ENCODE peak calls at places on chromosome 6, in ten cellular contexts. B, K, V, X, F, Z, A, N, T and H are unnamed samples.
A peak's percentile ranks its signal among the peaks of the same experiment; 100 is the strongest.

GRCh38 chr6:54846857-54847721 is 518 bp downstream of the FAM83B start:
- DNase-seq in K (no peak), V (no peak), A (no peak), T (no peak), N (no peak), B (no peak), F (no peak), Z (no peak), X (no peak), H (no peak)

GRCh38 chr6:98657764-98658163 is 176.6 kb upstream of the POU3F2 start:
- DNase-seq in X (no peak), K (no peak), N (no peak), V (peak; percentile 36), Z (no peak), B (no peak), F (peak; percentile 20), A (no peak), T (no peak), H (no peak)

GRCh38 chr6:166435574-166435973 is 52.8 kb upstream of the MPC1 start:
- DNase-seq in N (no peak), B (no peak), V (no peak), Z (no peak), T (no peak), A (peak; percentile 31), X (no peak), F (peak; percentile 69), K (no peak), H (no peak)

GRCh38 chr6:29759457-29759856 is 36.2 kb downstream of the HLA-F start:
- DNase-seq in Z (no peak), T (no peak), N (no peak), V (no peak), B (no peak), F (no peak), A (no peak), K (no peak), X (no peak), H (no peak)

GRCh38 chr6:122035193-122035592 is 364.3 kb upstream of the HSF2 start:
- DNase-seq in A (no peak), N (no peak), X (no peak), B (no peak), F (no peak), V (peak; percentile 6), Z (no peak), T (no peak), K (no peak), H (no peak)

GRCh38 chr6:126015869-126016268 is 29.5 kb downstream of the TRMT11 start:
- DNase-seq in K (no peak), A (no peak), X (no peak), T (no peak), F (no peak), V (no peak), N (no peak), B (no peak), Z (no peak), H (no peak)

GRCh38 chr6:110255356-110255755 is 75.1 kb downstream of the CDC40 start:
- DNase-seq in V (peak; percentile 33), T (peak; percentile 18), K (no peak), B (no peak), Z (peak; percentile 18), N (no peak), A (no peak), X (no peak), F (no peak), H (no peak)

GRCh38 chr6:82246802-82247633 is 526 bp downstream of the IBTK start:
- DNase-seq in X (peak; percentile 80), T (peak; percentile 64), N (peak; percentile 79), A (peak; percentile 41), B (peak; percentile 71), F (peak; percentile 58), V (peak; percentile 44), Z (no peak), K (no peak), H (peak; percentile 60)

GRCh38 chr6:167575201-167575696 is 250.4 kb downstream of the TTLL2 start:
- DNase-seq in B (peak; percentile 54), X (no peak), V (no peak), K (no peak), A (no peak), N (no peak), Z (peak; percentile 43), T (no peak), F (no peak), H (no peak)
- H3K4me1 ChIP-seq in B (peaks cover 7% of the 10 kb centered on the region), X (peaks cover 4% of the 10 kb centered on the region), V (no peaks in the 10 kb centered on the region), K (no peaks in the 10 kb centered on the region), A (no peaks in the 10 kb centered on the region), N (peaks cover 4% of the 10 kb centered on the region), Z (peaks cover 13% of the 10 kb centered on the region), T (peaks cover 22% of the 10 kb centered on the region), F (no peaks in the 10 kb centered on the region), H (no peaks in the 10 kb centered on the region)

GRCh38 chr6:75210885-75211739 is 5.3 kb upstream of the COL12A1 start:
- DNase-seq in V (peak; percentile 85), Z (peak; percentile 28), X (peak; percentile 69), T (peak; percentile 31), A (peak; percentile 54), F (peak; percentile 57), K (no peak), B (no peak), N (no peak), H (no peak)

GRCh38 chr6:75211920-75212590 is 6.2 kb upstream of the COL12A1 start:
- DNase-seq in K (no peak), X (no peak), V (no peak), A (no peak), Z (no peak), B (no peak), N (no peak), F (no peak), T (no peak), H (no peak)

GRCh38 chr6:75215291-75215690 is 9.4 kb upstream of the COL12A1 start:
- DNase-seq in N (no peak), K (no peak), X (no peak), Z (no peak), A (no peak), T (no peak), F (no peak), B (no peak), V (no peak), H (no peak)

GRCh38 chr6:75213112-75213511 is 7.3 kb upstream of the COL12A1 start:
- DNase-seq in K (no peak), X (no peak), N (no peak), A (no peak), V (no peak), T (no peak), Z (no peak), F (no peak), B (no peak), H (no peak)

DNA sequence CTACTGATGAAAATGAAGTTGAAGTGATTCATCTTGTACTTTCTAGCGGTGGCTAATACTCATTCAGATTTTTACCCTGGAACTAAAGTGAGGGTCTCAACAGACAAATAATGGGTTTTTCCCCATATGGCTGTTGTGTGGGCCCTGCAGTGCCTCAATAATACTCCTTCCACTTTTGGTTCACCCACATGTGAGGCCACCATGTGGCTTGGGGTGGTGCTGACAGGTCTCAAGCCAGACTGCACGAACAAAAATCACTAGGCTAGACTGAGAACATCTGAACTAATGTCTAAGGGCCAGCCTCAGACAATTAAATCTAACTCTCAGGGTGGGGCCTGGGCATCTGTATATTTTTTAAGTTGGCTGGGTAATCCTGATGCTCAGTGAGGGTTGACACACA is 7.9 kb upstream of the COL12A1 start:
- DNase-seq in Z (no peak), T (no peak), K (no peak), X (no peak), N (no peak), V (no peak), B (no peak), A (no peak), F (no peak), H (no peak)
- TF ChIP-seq CTCF in Z (no peak), T (no peak), K (peak; percentile 26), X (no peak), N (no peak), V (no peak), B (no peak), A (no peak), F (no peak), H (no peak)

DNA sequence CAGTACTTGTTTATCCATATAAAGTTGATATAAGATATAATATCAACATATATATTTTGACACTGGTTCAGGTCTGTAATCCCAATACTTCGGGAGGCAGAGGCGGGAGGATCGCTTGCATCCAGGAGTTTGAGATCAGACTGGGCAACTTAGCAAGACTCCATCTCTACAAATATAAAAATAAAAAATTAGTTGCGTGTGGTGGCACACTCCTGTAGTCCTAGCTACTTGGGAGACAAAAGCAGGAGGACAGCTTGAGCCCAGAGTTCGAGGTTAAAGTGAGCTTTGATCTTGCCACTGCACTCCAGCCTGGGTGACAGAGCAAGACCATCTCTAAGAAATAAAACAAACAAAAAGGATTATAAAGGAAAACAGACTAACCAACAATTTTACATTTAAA is 8.9 kb upstream of the KATNA1 start:
- DNase-seq in T (no peak), Z (no peak), X (no peak), F (no peak), A (no peak), N (no peak), K (no peak), V (no peak), B (no peak), H (no peak)
- H3K4me3 ChIP-seq in T (no peak overlapping the region), Z (no peak overlapping the region), X (no peak overlapping the region), F (no peak overlapping the region), A (no peak overlapping the region), N (no peak overlapping the region), K (no peak overlapping the region), V (no peak overlapping the region), B (no peak overlapping the region), H (no peak overlapping the region)

GRCh38 chr6:157812425-157813171 is 10.4 kb upstream of the SNX9 start:
- DNase-seq in K (no peak), N (no peak), T (no peak), V (no peak), B (no peak), Z (no peak), F (no peak), X (no peak), A (no peak), H (no peak)

GRCh38 chr6:157811137-157811475 is 11.9 kb upstream of the SNX9 start:
- DNase-seq in F (no peak), V (no peak), Z (no peak), B (no peak), K (no peak), A (no peak), X (no peak), N (no peak), T (no peak), H (no peak)

GRCh38 chr6:157813191-157813590 is 9.9 kb upstream of the SNX9 start:
- DNase-seq in A (no peak), X (no peak), F (peak; percentile 80), K (no peak), T (peak; percentile 52), B (no peak), Z (peak; percentile 46), V (peak; percentile 64), N (no peak), H (no peak)

GRCh38 chr6:157809613-157810012 is 13.4 kb upstream of the SNX9 start:
- DNase-seq in K (no peak), X (no peak), Z (no peak), A (no peak), T (no peak), V (no peak), B (no peak), F (no peak), N (no peak), H (no peak)

DNA sequence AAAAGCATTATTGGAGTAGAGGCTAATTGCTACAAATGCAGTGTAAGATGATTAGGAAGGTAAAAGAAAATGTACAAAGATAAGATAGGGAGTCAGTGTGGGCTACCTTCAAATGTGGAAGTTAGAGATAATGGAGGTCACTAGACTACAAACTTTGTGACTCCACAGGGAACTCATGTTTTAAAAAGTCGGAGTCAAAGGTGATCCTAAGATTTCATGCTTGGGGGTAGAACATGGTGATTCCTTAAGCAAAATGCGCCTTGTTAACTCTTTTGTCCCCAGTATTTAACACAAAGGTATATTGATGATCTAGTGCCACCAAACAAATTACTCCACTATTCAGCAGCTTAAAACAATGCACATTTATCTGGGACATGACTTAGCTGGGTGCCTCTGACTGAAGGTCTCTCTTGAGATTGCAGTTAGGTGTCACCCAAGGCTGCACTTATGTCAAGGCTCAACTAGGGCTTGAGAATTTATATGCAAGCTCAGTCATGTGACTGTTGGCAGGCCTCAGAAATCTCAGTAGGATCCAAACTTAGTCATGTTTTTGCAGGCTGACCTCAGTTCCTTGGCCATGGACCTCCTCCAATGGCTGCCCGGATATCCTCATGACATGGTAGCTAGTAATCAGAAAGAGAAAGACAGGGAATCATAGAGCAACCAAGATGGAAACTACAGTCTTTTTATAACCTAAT is 11.4 kb upstream of the SNX9 start:
- DNase-seq in X (no peak), Z (no peak), A (no peak), B (no peak), T (no peak), V (peak; percentile 41), F (no peak), N (no peak), K (no peak), H (no peak)
- H3K4me1 ChIP-seq in X (peaks cover 14% of the 10 kb centered on the region), Z (peaks cover 19% of the 10 kb centered on the region), A (peaks cover 5% of the 10 kb centered on the region), B (peaks cover 22% of the 10 kb centered on the region), T (peaks cover 30% of the 10 kb centered on the region), V (peaks cover 15% of the 10 kb centered on the region), F (no peaks in the 10 kb centered on the region), N (no peaks in the 10 kb centered on the region), K (no peaks in the 10 kb centered on the region), H (peaks cover 9% of the 10 kb centered on the region)